ENCODE peak calls at places on chromosome 14, in four cellular contexts. P is AG04450, Y is bronchial epithelial cell, K is left ventricle myocardium inferior. J is an unnamed sample.

GRCh38 chr14:53953828-53954550 is 2.6 kb downstream of the BMP4 start:
- DNase-seq in K (peak), Y (no peak), P (no peak), J (no peak)

GRCh38 chr14:20681348-20682126 is 2.8 kb upstream of the RNASE4 start:
- DNase-seq in P (no peak), Y (peak), K (peak), J (peak)

GRCh38 chr14:70882771-70883492 is 24.3 kb upstream of the PCNX1 start:
- DNase-seq in K (no peak), P (no peak), Y (peak), J (no peak)

GRCh38 chr14:69004731-69005431 is 25.8 kb upstream of the ACTN1 start:
- DNase-seq in Y (peak), P (no peak), K (no peak), J (no peak)

GRCh38 chr14:101634453-101635237 is 73.3 kb downstream of the DIO3 start:
- DNase-seq in Y (no peak), K (no peak), P (no peak), J (no peak)

GRCh38 chr14:90060312-90060964 is 1.4 kb upstream of the KCNK13 start:
- DNase-seq in P (no peak), K (peak), Y (peak), J (no peak)

GRCh38 chr14:59629384-59630158 is 53.0 kb upstream of the CCDC175 start:
- DNase-seq in P (no peak), Y (no peak), K (no peak), J (no peak)

GRCh38 chr14:20530771-20531571 is 25.6 kb downstream of the RNASE10 start:
- DNase-seq in P (peak), K (peak), Y (peak), J (peak)

GRCh38 chr14:55847766-55848165 is 267.8 kb downstream of the KTN1 start:
- DNase-seq in K (no peak), Y (peak), P (no peak), J (peak)

GRCh38 chr14:32980178-32980886 is 41.7 kb downstream of the NPAS3 start:
- DNase-seq in K (no peak), Y (no peak), P (no peak), J (no peak)

GRCh38 chr14:51004801-51005526 is 60.7 kb upstream of the PYGL start:
- DNase-seq in K (no peak), Y (peak), P (no peak), J (no peak)

GRCh38 chr14:36096090-36096489 is 80.4 kb downstream of the PTCSC3 start:
- DNase-seq in K (no peak), P (no peak), Y (peak), J (peak)

GRCh38 chr14:105487449-105487985 is 831 bp downstream of the CRIP1 start:
- DNase-seq in K (peak), Y (no peak), P (no peak), J (no peak)

GRCh38 chr14:105488781-105489606 is 2.1 kb upstream of the TEDC1 start:
- DNase-seq in K (peak), P (no peak), Y (no peak), J (no peak)

GRCh38 chr14:105486974-105487448 is 325 bp downstream of the CRIP1 start:
- DNase-seq in Y (no peak), K (peak), P (no peak), J (no peak)

GRCh38 chr14:105489607-105490317 is 1.3 kb upstream of the TEDC1 start:
- DNase-seq in K (peak), P (peak), Y (peak), J (peak)

DNA sequence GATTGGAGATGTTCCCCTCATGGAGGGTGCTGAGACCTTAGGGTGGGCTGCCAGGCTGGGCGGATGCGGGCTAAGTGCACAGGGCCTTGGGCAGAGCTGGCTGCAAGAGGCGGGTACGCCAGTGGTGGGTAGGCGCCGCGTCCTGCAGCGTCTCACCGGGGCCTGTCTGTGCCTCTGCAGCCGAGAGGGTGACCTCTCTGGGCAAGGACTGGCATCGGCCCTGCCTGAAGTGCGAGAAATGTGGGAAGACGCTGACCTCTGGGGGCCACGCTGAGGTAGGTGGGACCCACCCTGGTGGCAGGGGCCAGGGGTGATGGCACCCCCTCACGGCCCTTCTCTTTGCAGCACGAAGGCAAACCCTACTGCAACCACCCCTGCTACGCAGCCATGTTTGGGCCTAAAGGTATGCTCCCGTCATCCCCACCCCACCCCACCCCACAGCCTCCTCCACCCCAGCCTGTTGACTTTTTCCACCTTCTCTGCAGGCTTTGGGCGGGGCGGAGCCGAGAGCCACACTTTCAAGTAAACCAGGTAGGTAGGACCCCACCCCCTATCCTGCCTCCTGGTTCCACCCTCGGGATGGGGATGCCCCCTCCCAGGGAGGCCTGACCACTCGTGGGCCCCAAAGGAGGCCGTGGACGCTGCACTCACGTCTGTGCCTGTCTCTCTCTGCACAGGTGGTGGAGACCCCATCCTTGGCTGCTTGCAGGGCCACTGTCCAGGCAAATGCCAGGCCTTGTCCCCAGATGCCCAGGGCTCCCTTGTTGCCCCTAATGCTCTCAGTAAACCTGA is 1.5 kb downstream of the CRIP1 start:
- DNase-seq in P (no peak), K (peak), Y (no peak), J (no peak)
- H3K4me3 ChIP-seq in P (no peak), K (peak), Y (no peak), J (no peak)

DNA sequence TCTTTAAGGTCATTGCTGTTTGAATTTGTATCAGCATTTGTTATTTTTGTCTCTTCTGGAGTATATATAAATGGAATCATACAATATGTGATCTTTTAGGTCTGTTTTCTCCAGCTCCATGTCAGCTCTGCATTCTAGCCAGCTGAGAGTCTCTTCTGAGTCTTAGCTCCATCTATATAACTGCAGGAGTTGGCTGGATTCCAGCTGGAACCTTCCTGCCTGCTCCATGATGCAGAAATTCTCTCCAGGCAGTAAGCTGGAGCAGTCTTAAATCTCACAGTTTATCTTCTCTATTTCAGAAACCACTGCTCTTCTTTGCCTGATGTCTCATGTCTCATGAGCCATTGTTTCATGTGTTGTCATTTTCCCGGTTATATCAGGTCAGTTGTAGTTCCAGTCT is 827.6 kb downstream of the NRXN3 start:
- DNase-seq in K (no peak), P (peak), Y (peak), J (peak)
- TF ChIP-seq CTCF in K (no peak), P (no peak), Y (no peak), J (no peak)

GRCh38 chr14:94227029-94227428 is 52.9 kb downstream of the PPP4R4 start:
- DNase-seq in K (no peak), P (peak), Y (no peak), J (no peak)
- H3K4me3 ChIP-seq in K (no peak), P (no peak), Y (no peak), J (no peak)

GRCh38 chr14:72472845-72473244 is 421.1 kb downstream of the DPF3 start:
- DNase-seq in P (no peak), K (no peak), Y (no peak), J (no peak)
- TF ChIP-seq CTCF in P (peak), K (no peak), Y (no peak), J (peak)

DNA sequence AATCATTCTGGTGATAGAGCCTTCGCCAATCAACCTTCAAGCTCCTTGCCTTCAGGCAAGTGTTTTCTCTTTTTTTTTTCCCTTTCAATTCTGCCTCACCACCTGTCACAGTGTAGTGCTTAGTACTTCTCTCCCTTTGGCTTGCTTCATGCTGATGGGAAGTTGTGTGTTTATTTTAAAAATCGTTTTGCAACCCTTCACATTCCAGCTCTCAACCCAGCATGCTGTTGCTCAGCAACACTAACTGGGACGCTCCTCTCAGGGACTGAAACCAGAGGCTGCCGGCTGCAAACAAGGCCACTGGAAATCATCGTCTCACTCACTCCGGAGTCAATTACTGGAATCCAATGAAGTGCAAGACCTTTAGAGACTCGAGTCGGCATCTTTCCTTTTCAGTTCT is 342.7 kb downstream of the PRKD1 start:
- DNase-seq in K (peak), Y (peak), P (peak), J (peak)
- H3K4me3 ChIP-seq in K (no peak), Y (no peak), P (peak), J (no peak)

DNA sequence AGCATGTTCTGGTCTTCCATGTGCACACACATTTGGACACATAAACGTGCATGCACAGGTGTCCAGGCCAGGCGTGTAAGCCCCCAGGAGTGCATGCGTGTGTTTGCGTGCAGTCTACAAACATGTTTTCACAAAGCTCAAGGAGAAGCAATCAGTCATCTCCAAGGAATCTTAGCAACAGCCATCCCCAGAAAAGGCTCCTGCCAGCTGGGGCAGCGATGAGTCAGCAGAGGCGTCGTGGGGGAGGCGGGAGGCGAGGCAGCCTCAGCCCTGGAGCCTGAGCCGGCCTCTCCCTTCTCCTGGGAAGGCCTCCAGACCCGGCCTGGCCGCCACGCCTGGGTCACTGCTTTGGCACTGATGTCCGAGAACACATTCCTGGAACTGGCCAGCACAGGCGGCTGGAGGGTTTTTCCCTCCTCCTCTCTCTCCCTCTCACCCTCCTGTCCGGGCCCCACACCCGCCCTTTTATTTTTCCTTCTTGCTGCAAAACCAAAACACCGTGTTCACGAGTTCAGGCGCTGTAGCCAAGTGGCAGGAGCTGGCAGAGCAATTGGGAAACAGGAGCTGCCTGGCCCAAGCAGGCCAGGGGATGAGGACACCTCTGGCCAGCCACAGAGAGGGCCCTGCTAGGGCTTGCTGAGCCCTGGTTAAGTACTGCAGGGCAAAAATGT is 92.7 kb downstream of the LRRC74A start:
- DNase-seq in Y (peak), K (peak), P (peak), J (peak)
- TF ChIP-seq CTCF in Y (no peak), K (peak), P (no peak), J (no peak)